ENCODE peak calls at places on chromosomes 5 and 9, in five cellular contexts. T, P, C, D and J are unnamed samples.
A peak's percentile ranks its signal among the peaks of the same experiment; 100 is the strongest.

GRCh38 chr9:137275203-137275936 is 2.2 kb upstream of the TOR4A start:
- DNase-seq in T (peak; percentile 65), P (peak; percentile 50), C (no peak), D (no peak), J (no peak)

GRCh38 chr5:95178046-95178651 is 106.7 kb downstream of the MCTP1 start:
- DNase-seq in T (no peak), P (peak; percentile 71), C (no peak), D (no peak), J (no peak)

GRCh38 chr9:107784235-107784958 is 294.8 kb upstream of the KLF4 start:
- DNase-seq in T (peak; percentile 72), P (no peak), C (no peak), D (no peak), J (no peak)

GRCh38 chr5:141695627-141696180 is 13.7 kb upstream of the ARAP3 start:
- DNase-seq in T (no peak), P (no peak), C (peak; percentile 69), D (peak; percentile 32), J (no peak)

GRCh38 chr5:175873090-175873454 is 1.7 kb downstream of the CPLX2 start:
- DNase-seq in T (no peak), P (peak; percentile 92), C (no peak), D (no peak), J (no peak)

GRCh38 chr5:72842816-72843215 is 26.4 kb downstream of the TNPO1 start:
- DNase-seq in T (no peak), P (no peak), C (peak; percentile 11), D (no peak), J (no peak)

GRCh38 chr5:161846731-161847130 is 1.2 kb upstream of the GABRA1 start:
- DNase-seq in T (no peak), P (peak; percentile 59), C (no peak), D (no peak), J (no peak)

GRCh38 chr9:120950421-120951388 is 24.1 kb upstream of the TRAF1 start:
- DNase-seq in T (no peak), P (no peak), C (no peak), D (no peak), J (no peak)

GRCh38 chr5:909994-910768 is 17.5 kb downstream of the TRIP13 start:
- DNase-seq in T (no peak), P (no peak), C (no peak), D (no peak), J (no peak)

GRCh38 chr5:142697846-142698245 is 12.0 kb upstream of the FGF1 start:
- DNase-seq in T (peak; percentile 81), P (no peak), C (no peak), D (peak; percentile 68), J (no peak)

GRCh38 chr9:97623946-97624345 is 9.2 kb downstream of the TSTD2 start:
- DNase-seq in T (no peak), P (no peak), C (no peak), D (no peak), J (no peak)

GRCh38 chr5:67010684-67011409 is 185.8 kb downstream of the CD180 start:
- DNase-seq in T (peak; percentile 66), P (no peak), C (peak; percentile 21), D (no peak), J (peak; percentile 29)

GRCh38 chr9:113580041-113580953 is 116.8 kb downstream of the RGS3 start:
- DNase-seq in T (peak; percentile 84), P (no peak), C (peak; percentile 81), D (peak; percentile 88), J (peak; percentile 96)

GRCh38 chr5:169768416-169768815 is 131.3 kb downstream of the DOCK2 start:
- DNase-seq in T (no peak), P (no peak), C (no peak), D (no peak), J (no peak)

GRCh38 chr9:22010881-22011625 is 1.9 kb upstream of the CDKN2B start:
- DNase-seq in T (no peak), P (peak; percentile 78), C (no peak), D (no peak), J (no peak)

GRCh38 chr9:93591706-93592388 is 15.5 kb downstream of the PHF2 start:
- DNase-seq in T (no peak), P (peak; percentile 45), C (no peak), D (peak; percentile 7), J (no peak)

GRCh38 chr5:181160144-181160754 is 12.9 kb downstream of the OR2V2 start:
- DNase-seq in T (peak; percentile 83), P (peak; percentile 80), C (peak; percentile 53), D (peak; percentile 65), J (no peak)

DNA sequence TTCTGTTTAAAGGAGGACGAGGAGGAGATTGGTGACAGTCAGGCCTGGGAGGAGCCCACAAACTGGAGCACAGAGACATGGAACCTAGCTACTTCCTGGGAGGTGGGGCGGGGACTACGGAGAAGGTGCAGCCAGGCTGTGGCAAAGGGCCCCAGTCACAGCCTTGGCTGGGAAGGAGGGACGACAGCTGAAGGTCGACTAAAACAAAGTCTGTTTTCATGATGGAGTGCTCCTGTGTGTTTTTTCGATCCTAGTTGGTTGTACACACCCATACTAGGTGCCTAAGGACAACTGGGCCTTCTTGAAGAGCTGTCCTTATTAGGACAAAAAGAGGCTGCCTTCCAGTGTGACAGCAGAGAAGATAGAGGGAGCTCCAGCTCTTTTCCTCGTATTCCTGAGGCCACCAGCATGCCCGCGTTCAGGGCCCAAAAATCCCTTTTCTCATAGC is 2.9 kb downstream of the CCDC107 start:
- DNase-seq in T (peak; percentile 80), P (no peak), C (peak; percentile 73), D (peak; percentile 57), J (no peak)
- H3K4me3 ChIP-seq in T (no peak overlapping the region), P (no peak overlapping the region), C (peak overlapping the region; percentile 2), D (no peak overlapping the region), J (no peak overlapping the region)

GRCh38 chr5:6490246-6490645 is 41.6 kb downstream of the UBE2QL1 start:
- DNase-seq in T (peak; percentile 25), P (no peak), C (no peak), D (no peak), J (no peak)

GRCh38 chr5:6490693-6491092 is 42.0 kb downstream of the UBE2QL1 start:
- DNase-seq in T (peak; percentile 11), P (no peak), C (no peak), D (no peak), J (no peak)

GRCh38 chr5:6492934-6493333 is 44.3 kb downstream of the UBE2QL1 start:
- DNase-seq in T (peak; percentile 18), P (no peak), C (no peak), D (no peak), J (no peak)

GRCh38 chr5:6489786-6490185 is 41.1 kb downstream of the UBE2QL1 start:
- DNase-seq in T (no peak), P (no peak), C (no peak), D (no peak), J (no peak)

DNA sequence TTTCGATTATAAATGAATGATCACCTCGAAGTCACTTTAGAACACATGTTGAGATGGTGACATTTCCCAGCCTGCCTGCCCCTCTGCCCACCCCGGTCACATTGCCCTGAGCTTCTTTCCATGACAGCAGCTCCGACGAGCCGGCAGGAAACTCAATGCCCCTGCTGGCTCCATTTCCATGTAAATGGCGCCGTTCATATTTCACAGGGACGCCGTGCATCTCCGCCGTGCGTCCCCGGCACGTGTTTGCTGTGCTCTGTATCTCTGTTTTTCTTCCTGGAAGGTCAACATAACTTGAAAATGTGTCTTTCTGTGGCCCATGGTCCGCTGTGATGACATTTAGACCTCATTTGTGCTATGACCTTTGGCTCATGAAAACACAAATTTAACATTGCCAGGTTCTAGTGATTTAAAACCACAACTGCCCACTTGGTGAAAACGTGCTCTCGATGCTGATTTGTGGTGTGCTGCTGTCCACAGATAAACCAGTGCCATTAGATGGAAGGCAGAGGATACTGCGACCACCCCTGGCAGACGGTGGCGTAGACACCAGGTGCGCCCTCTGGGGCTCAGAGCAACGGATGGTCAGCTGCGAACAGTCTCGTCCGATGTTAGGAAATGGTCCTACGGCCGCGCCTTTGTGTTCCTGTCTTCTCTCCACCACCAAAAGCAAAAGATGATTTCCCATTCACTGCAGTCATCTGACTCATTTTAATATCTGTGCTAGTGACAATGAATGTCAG is 43.1 kb downstream of the UBE2QL1 start:
- DNase-seq in T (no peak), P (no peak), C (no peak), D (no peak), J (no peak)
- H3K27me3 ChIP-seq in T (no peaks in the 10 kb centered on the region), P (peaks cover 7% of the 10 kb centered on the region), C (no peaks in the 10 kb centered on the region), D (no peaks in the 10 kb centered on the region), J (no peaks in the 10 kb centered on the region)

GRCh38 chr5:136143312-136143711 is 10.7 kb downstream of the SMAD5 start:
- DNase-seq in T (no peak), P (no peak), C (no peak), D (no peak), J (no peak)
- TF ChIP-seq POLR2AphosphoS5 in T (no peak), P (no peak), C (no peak), D (no peak), J (no peak)

GRCh38 chr9:134291961-134292871 is 34.0 kb upstream of the RXRA start:
- DNase-seq in T (no peak), P (no peak), C (no peak), D (no peak), J (no peak)

GRCh38 chr9:134295101-134295745 is 31.0 kb upstream of the RXRA start:
- DNase-seq in T (no peak), P (no peak), C (no peak), D (no peak), J (no peak)

GRCh38 chr9:134294228-134295071 is 31.8 kb upstream of the RXRA start:
- DNase-seq in T (peak; percentile 81), P (no peak), C (peak; percentile 24), D (no peak), J (no peak)

GRCh38 chr9:134293031-134293521 is 33.2 kb upstream of the RXRA start:
- DNase-seq in T (no peak), P (no peak), C (no peak), D (no peak), J (no peak)

DNA sequence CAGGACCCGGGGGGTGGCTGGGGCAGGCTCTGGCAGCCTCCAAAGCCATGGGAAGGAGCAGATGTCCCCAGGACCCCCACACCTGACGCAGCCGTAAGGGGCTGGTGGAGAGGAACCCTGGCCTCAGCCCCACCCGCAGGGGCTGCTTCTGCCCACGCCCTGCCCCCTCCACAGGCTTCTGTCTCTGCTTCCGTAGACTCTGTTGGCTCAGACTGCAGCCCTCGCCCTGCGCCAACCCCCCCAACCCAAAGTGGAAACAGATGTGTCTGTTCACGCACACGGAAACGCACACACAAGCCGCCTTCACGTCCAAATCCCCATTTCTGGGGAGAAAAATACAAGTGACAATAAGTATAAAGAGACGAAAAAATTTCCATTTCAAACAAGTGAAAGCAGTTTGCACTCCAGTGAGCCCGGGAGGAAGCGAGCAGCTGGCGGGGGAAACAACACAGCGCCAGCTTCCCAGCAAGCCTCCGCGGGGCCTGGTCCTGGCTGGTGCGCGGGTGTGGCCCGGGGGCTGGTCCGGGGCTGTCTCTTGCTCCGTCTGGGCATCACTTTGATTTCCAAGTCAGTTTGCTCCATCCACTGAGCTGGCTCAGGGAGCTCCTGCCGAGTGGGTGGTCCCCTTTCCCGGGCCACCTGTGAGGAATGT is 32.6 kb upstream of the RXRA start:
- DNase-seq in T (no peak), P (no peak), C (no peak), D (no peak), J (no peak)
- H3K4me3 ChIP-seq in T (peak overlapping the region; percentile 27), P (no peak overlapping the region), C (peak overlapping the region; percentile 10), D (peak overlapping the region; percentile 60), J (no peak overlapping the region)

GRCh38 chr9:84955155-84955554 is 285.6 kb downstream of the NTRK2 start:
- DNase-seq in T (no peak), P (no peak), C (no peak), D (no peak), J (no peak)
- H3K27me3 ChIP-seq in T (no peaks in the 10 kb centered on the region), P (peaks cover 4% of the 10 kb centered on the region), C (no peaks in the 10 kb centered on the region), D (no peaks in the 10 kb centered on the region), J (no peaks in the 10 kb centered on the region)